ENCODE peak calls at places on chromosomes 12 and 14, in nine cellular contexts. B is AG04449, X is glutamatergic neuron, I is A549, E is progenitor cell of endocrine pancreas, W is mesothelial cell of epicardium, T is neural crest cell, F is right lobe of liver, M is cardiac fibroblast. H is an unnamed sample.

GRCh38 chr12:123896786-123897185 is 75.8 kb downstream of the CCDC92 start:
- DNase-seq in B (peak; percentile 56), X (no peak), I (no peak), E (no peak), W (no peak), T (no peak), F (no peak), M (peak; percentile 14), H (no peak)

GRCh38 chr14:69921052-69921451 is 41.8 kb downstream of the SMOC1 start:
- DNase-seq in B (no peak), X (no peak), I (no peak), E (no peak), W (no peak), T (no peak), F (no peak), M (peak; percentile 47), H (no peak)

GRCh38 chr12:32217354-32218310 is 111.0 kb downstream of the BICD1 start:
- DNase-seq in B (peak; percentile 57), X (no peak), I (peak; percentile 11), E (no peak), W (no peak), T (no peak), F (no peak), M (peak; percentile 83), H (no peak)

GRCh38 chr14:56172571-56172971 is 54.4 kb downstream of the PELI2 start:
- DNase-seq in B (no peak), X (no peak), I (no peak), E (no peak), W (no peak), T (no peak), F (no peak), M (peak; percentile 85), H (peak; percentile 31)

GRCh38 chr12:116929885-116930284 is 19.1 kb downstream of the FBXW8 start:
- DNase-seq in B (no peak), X (no peak), I (no peak), E (no peak), W (no peak), T (no peak), F (no peak), M (no peak), H (no peak)

GRCh38 chr12:122067966-122068365 is 10.6 kb upstream of the MLXIP start:
- DNase-seq in B (no peak), X (no peak), I (no peak), E (no peak), W (no peak), T (no peak), F (peak; percentile 79), M (peak; percentile 65), H (no peak)

GRCh38 chr12:125393569-125393968 is 328.3 kb downstream of the AACS start:
- DNase-seq in B (no peak), X (no peak), I (no peak), E (no peak), W (no peak), T (no peak), F (no peak), M (no peak), H (no peak)

GRCh38 chr14:30928462-30928861 is 54.1 kb downstream of the COCH start:
- DNase-seq in B (no peak), X (no peak), I (no peak), E (no peak), W (no peak), T (no peak), F (no peak), M (peak; percentile 39), H (no peak)

GRCh38 chr14:60311417-60311816 is 62.4 kb downstream of the PPM1A start:
- DNase-seq in B (no peak), X (no peak), I (no peak), E (no peak), W (no peak), T (no peak), F (no peak), M (peak; percentile 32), H (no peak)

GRCh38 chr14:65141523-65141922 is 39.2 kb upstream of the MAX start:
- DNase-seq in B (no peak), X (no peak), I (no peak), E (no peak), W (no peak), T (no peak), F (no peak), M (no peak), H (no peak)

GRCh38 chr14:68320495-68320894 is 472.4 kb downstream of the ZFP36L1 start:
- DNase-seq in B (no peak), X (no peak), I (no peak), E (no peak), W (no peak), T (no peak), F (no peak), M (no peak), H (no peak)

GRCh38 chr14:77557391-77557790 is 58.8 kb upstream of the ISM2 start:
- DNase-seq in B (no peak), X (no peak), I (no peak), E (no peak), W (no peak), T (no peak), F (no peak), M (no peak), H (no peak)

GRCh38 chr14:33347816-33348215 is 409.1 kb downstream of the NPAS3 start:
- DNase-seq in B (no peak), X (no peak), I (no peak), E (no peak), W (no peak), T (no peak), F (no peak), M (peak; percentile 15), H (no peak)

GRCh38 chr12:3627336-3627735 is 125.6 kb downstream of the CRACR2A start:
- DNase-seq in B (no peak), X (no peak), I (no peak), E (no peak), W (no peak), T (no peak), F (no peak), M (no peak), H (no peak)

GRCh38 chr12:69339999-69340398 is 8.2 kb upstream of the LYZ start:
- DNase-seq in B (no peak), X (no peak), I (no peak), E (no peak), W (no peak), T (no peak), F (no peak), M (no peak), H (no peak)

GRCh38 chr12:25433024-25433423 is 120.1 kb downstream of the LMNTD1 start:
- DNase-seq in B (no peak), X (no peak), I (no peak), E (no peak), W (no peak), T (no peak), F (no peak), M (no peak), H (no peak)
- TF ChIP-seq CTCF in B (no peak), X (no peak), I (no peak), E (no peak), W (no peak), T (no peak), F (no peak), M (no peak), H (no peak)

GRCh38 chr12:60398547-60398946 is 802.7 kb downstream of the SLC16A7 start:
- DNase-seq in B (no peak), X (no peak), I (no peak), E (no peak), W (no peak), T (no peak), F (no peak), M (peak; percentile 5), H (peak; percentile 9)
- TF ChIP-seq CTCF in B (no peak), X (no peak), I (no peak), E (no peak), W (no peak), T (no peak), F (no peak), M (no peak), H (no peak)

GRCh38 chr14:94581127-94581999 is at the start of gene SERPINA5:
- DNase-seq in B (no peak), X (peak; percentile 24), I (no peak), E (no peak), W (no peak), T (peak; percentile 41), F (peak; percentile 96), M (peak; percentile 73), H (no peak)

GRCh38 chr14:94584591-94585280 is 3.5 kb downstream of the SERPINA5 start:
- DNase-seq in B (no peak), X (peak; percentile 0), I (no peak), E (no peak), W (no peak), T (no peak), F (no peak), M (no peak), H (no peak)

GRCh38 chr14:94582851-94583250 is 1.6 kb downstream of the SERPINA5 start:
- DNase-seq in B (no peak), X (peak; percentile 0), I (no peak), E (no peak), W (no peak), T (no peak), F (peak; percentile 84), M (no peak), H (no peak)

GRCh38 chr14:94582199-94582750 is 1.0 kb downstream of the SERPINA5 start:
- DNase-seq in B (no peak), X (peak; percentile 0), I (no peak), E (no peak), W (no peak), T (no peak), F (no peak), M (no peak), H (no peak)

GRCh38 chr14:94583557-94583956 is 2.3 kb downstream of the SERPINA5 start:
- DNase-seq in B (no peak), X (peak; percentile 1), I (no peak), E (no peak), W (no peak), T (no peak), F (no peak), M (no peak), H (no peak)
- TF ChIP-seq CTCF in B (no peak), X (no peak), I (no peak), E (no peak), W (no peak), T (no peak), F (no peak), M (no peak), H (no peak)

GRCh38 chr14:57962293-57962996 is 96.6 kb upstream of the SLC35F4 start:
- DNase-seq in B (no peak), X (peak; percentile 45), I (no peak), E (peak; percentile 16), W (no peak), T (peak; percentile 14), F (no peak), M (no peak), H (no peak)
- TF ChIP-seq CTCF in B (no peak), X (no peak), I (no peak), E (peak; percentile 40), W (no peak), T (no peak), F (no peak), M (no peak), H (no peak)

DNA sequence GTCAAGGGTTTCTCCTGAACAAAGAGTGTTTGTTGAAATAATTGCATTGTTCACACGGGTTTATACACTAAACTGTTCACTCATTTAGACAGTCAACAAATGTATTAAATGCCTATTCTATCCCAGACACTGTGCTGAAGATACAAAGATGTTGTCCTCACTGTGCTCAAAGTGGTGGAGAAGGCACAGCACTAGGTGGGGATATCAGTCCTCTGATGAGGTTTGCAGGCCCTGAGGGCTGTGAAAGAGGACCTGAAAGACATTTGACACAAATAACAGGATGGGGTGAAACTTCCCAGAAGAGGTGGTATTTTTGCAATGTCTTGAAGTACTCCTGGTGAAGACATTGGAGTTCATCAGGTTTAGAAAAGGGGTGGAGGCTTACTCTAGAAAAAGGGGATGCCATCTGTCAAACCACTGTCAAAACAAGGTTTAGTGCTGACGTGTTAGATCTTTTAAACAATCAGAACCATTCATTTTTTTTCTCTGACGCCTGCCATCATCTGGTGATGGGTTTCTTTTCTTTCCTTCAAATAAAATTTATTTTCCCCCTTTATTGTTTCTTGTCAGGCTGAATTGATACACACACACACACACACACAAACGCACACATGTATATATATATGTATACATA is 69.5 kb downstream of the ACSS3 start:
- DNase-seq in B (no peak), X (no peak), I (no peak), E (no peak), W (no peak), T (no peak), F (no peak), M (no peak), H (no peak)
- TF ChIP-seq CTCF in B (no peak), X (no peak), I (no peak), E (no peak), W (no peak), T (no peak), F (no peak), M (no peak), H (no peak)